ENCODE peak calls at places on chromosomes 2 and 18, in five cellular contexts. X, T, U, B and M are unnamed samples. For H3K4me1 and H3K27me3, the result is how much of the 10 kb centered on the place peaks cover.

GRCh38 chr2:136423516-136423996 is 305.6 kb upstream of the CXCR4 start:
- DNase-seq in X (peak), T (peak), U (peak), B (peak), M (peak)

GRCh38 chr2:110149330-110150220 is 34.0 kb upstream of the MALL start:
- DNase-seq in X (peak), T (no peak), U (no peak), B (no peak), M (no peak)

GRCh38 chr2:181231886-181232644 is 225.1 kb upstream of the ITGA4 start:
- DNase-seq in X (peak), T (no peak), U (no peak), B (no peak), M (no peak)

GRCh38 chr2:12251121-12251520 is 465.6 kb upstream of the TRIB2 start:
- DNase-seq in X (no peak), T (no peak), U (no peak), B (no peak), M (no peak)

GRCh38 chr2:28955492-28955891 is 25.6 kb upstream of the TOGARAM2 start:
- DNase-seq in X (no peak), T (no peak), U (no peak), B (no peak), M (no peak)

GRCh38 chr2:86566158-86566827 is 3.0 kb upstream of the CHMP3 start:
- DNase-seq in X (no peak), T (no peak), U (no peak), B (no peak), M (no peak)

GRCh38 chr2:171287606-171288005 is 126.9 kb upstream of the TLK1 start:
- DNase-seq in X (peak), T (no peak), U (no peak), B (no peak), M (no peak)

GRCh38 chr2:162926501-162926900 is 87.9 kb upstream of the KCNH7 start:
- DNase-seq in X (no peak), T (no peak), U (no peak), B (no peak), M (no peak)

GRCh38 chr2:151826737-151827157 is 1.5 kb downstream of the ARL5A start:
- DNase-seq in X (peak), T (peak), U (no peak), B (peak), M (no peak)

GRCh38 chr2:100676346-100676745 is 113.6 kb downstream of the PDCL3 start:
- DNase-seq in X (no peak), T (no peak), U (no peak), B (no peak), M (no peak)

GRCh38 chr2:147033046-147033445 is 811.8 kb upstream of the ACVR2A start:
- DNase-seq in X (peak), T (no peak), U (no peak), B (no peak), M (no peak)

GRCh38 chr2:98502556-98503335 is 58.1 kb downstream of the INPP4A start:
- DNase-seq in X (peak), T (no peak), U (peak), B (no peak), M (peak)

GRCh38 chr2:71605781-71606241 is 152.4 kb downstream of the DYSF start:
- DNase-seq in X (no peak), T (no peak), U (no peak), B (peak), M (peak)

GRCh38 chr2:84953535-84953934 is 17.4 kb upstream of the KCMF1 start:
- DNase-seq in X (no peak), T (no peak), U (no peak), B (no peak), M (peak)

GRCh38 chr2:63614448-63614968 is 25.7 kb downstream of the MDH1 start:
- DNase-seq in X (peak), T (no peak), U (peak), B (no peak), M (no peak)

GRCh38 chr18:75157359-75157758 is 51.6 kb downstream of the PTGR3 start:
- DNase-seq in X (no peak), T (no peak), U (no peak), B (no peak), M (no peak)

GRCh38 chr18:44536619-44537018 is 144.1 kb upstream of the SETBP1 start:
- DNase-seq in X (no peak), T (no peak), U (no peak), B (no peak), M (no peak)

GRCh38 chr2:219609149-219609750 is 11.6 kb downstream of the STK11IP start:
- DNase-seq in X (no peak), T (no peak), U (no peak), B (no peak), M (no peak)

GRCh38 chr2:145715601-145716000 is 1195.7 kb upstream of the ZEB2 start:
- DNase-seq in X (no peak), T (no peak), U (no peak), B (no peak), M (no peak)

GRCh38 chr2:85400951-85401805 is 9.0 kb downstream of the CAPG start:
- DNase-seq in X (no peak), T (no peak), U (no peak), B (no peak), M (no peak)

GRCh38 chr2:26681656-26682055 is 10.9 kb upstream of the KCNK3 start:
- DNase-seq in X (no peak), T (no peak), U (no peak), B (peak), M (no peak)

GRCh38 chr2:26685943-26686839 is 6.3 kb upstream of the KCNK3 start:
- DNase-seq in X (no peak), T (no peak), U (no peak), B (no peak), M (no peak)

GRCh38 chr2:26682155-26682554 is 10.4 kb upstream of the KCNK3 start:
- DNase-seq in X (peak), T (no peak), U (no peak), B (peak), M (peak)

GRCh38 chr2:26685312-26685711 is 7.2 kb upstream of the KCNK3 start:
- DNase-seq in X (no peak), T (no peak), U (no peak), B (no peak), M (no peak)

GRCh38 chr2:26683583-26683982 is 8.9 kb upstream of the KCNK3 start:
- DNase-seq in X (no peak), T (no peak), U (no peak), B (no peak), M (peak)
- H3K4me1 ChIP-seq in X (under half), T (under half), U (under half), B (under half), M (under half)

GRCh38 chr2:238511614-238511950 is 84.9 kb downstream of the ASB1 start:
- DNase-seq in X (no peak), T (no peak), U (no peak), B (no peak), M (no peak)

GRCh38 chr2:238510911-238511613 is 84.3 kb downstream of the ASB1 start:
- DNase-seq in X (no peak), T (no peak), U (no peak), B (no peak), M (no peak)

GRCh38 chr2:238507836-238508235 is 81.1 kb downstream of the ASB1 start:
- DNase-seq in X (no peak), T (no peak), U (no peak), B (no peak), M (no peak)

GRCh38 chr2:238509903-238510302 is 83.2 kb downstream of the ASB1 start:
- DNase-seq in X (no peak), T (no peak), U (no peak), B (no peak), M (no peak)

GRCh38 chr2:238509151-238509820 is 82.6 kb downstream of the ASB1 start:
- DNase-seq in X (peak), T (no peak), U (peak), B (no peak), M (no peak)
- H3K27me3 ChIP-seq in X (under half), T (under half), U (under half), B (under half), M (under half)

GRCh38 chr18:2642771-2643170 is 12.8 kb upstream of the SMCHD1 start:
- DNase-seq in X (no peak), T (no peak), U (no peak), B (no peak), M (no peak)

GRCh38 chr18:2641638-2642037 is 13.9 kb upstream of the SMCHD1 start:
- DNase-seq in X (peak), T (peak), U (no peak), B (no peak), M (no peak)

DNA sequence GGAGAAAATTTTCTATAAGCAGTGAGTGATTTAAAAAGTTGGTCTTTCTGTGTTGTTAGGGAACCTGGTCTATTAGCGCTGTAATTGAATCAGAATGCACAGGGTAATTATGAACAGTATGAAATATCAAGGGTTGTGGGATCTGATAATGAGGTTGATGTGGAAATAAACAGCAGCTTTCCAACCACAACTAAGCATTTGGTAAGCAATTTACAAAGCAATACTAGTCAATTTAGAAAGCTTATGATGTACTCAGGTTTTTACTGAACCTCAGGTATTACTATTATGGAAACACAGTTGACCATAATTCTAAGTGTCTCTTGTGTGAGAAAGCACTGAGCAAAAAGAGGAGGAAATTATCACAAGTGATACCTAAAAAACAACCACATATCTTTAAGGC is 11.0 kb upstream of the SMCHD1 start:
- DNase-seq in X (no peak), T (no peak), U (no peak), B (no peak), M (no peak)
- H3K4me1 ChIP-seq in X (under half), T (half or more), U (under half), B (under half), M (under half)

GRCh38 chr2:222055328-222055727 is 243.5 kb downstream of the PAX3 start:
- DNase-seq in X (no peak), T (no peak), U (no peak), B (no peak), M (no peak)
- H3K27me3 ChIP-seq in X (under half), T (under half), U (under half), B (under half), M (under half)

GRCh38 chr18:22517356-22517755 is 99.6 kb upstream of the CTAGE1 start:
- DNase-seq in X (peak), T (no peak), U (no peak), B (peak), M (no peak)
- H3K4me1 ChIP-seq in X (under half), T (under half), U (under half), B (under half), M (under half)

DNA sequence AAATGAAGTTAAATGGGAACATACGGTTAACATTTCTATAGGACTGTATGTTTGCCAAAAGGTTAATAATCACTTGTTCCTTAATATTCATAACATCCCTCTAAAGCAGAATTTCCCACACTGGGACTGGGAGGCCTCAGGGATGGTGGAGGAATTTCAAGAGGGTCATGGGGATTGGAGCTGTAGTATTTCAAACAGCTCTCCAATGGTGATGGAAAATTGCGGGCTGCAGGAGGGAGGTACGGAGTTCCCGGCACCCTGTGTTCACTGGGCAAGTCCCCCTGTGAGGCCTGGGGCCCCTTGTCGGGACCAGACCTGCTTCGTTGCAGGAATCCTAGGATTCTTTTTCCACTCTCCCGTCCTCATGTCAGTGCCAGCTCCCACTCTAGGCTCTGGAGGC is 39.8 kb upstream of the CTAGE1 start:
- DNase-seq in X (no peak), T (no peak), U (no peak), B (no peak), M (no peak)
- H3K27me3 ChIP-seq in X (under half), T (under half), U (under half), B (under half), M (under half)

GRCh38 chr2:203814661-203815540 is 52.7 kb upstream of the CTLA4 start:
- DNase-seq in X (peak), T (peak), U (peak), B (peak), M (peak)
- H3K4me1 ChIP-seq in X (under half), T (under half), U (under half), B (under half), M (under half)